ENCODE peak calls at places on chromosome 1, in seven cellular contexts. M is heart left ventricle; T is choroid plexus epithelial cell; I is AG08396; F is small intestine; N is activated CD4-positive, alpha-beta T cell treated with anti-CD3 and anti-CD28 coated beads, Interleukin-2, amount 10 ng/mL, durations not matched to agents 7 days and 5 days; L is NCI-H524. K is an unnamed sample.

GRCh38 chr1:36248250-36248894 is 24.1 kb downstream of the THRAP3 start:
- DNase-seq in M (no peak), T (peak), I (peak), F (peak), N (no peak), L (no peak), K (peak)

GRCh38 chr1:210302501-210302900 is 26.2 kb upstream of the HHAT start:
- DNase-seq in M (no peak), T (no peak), I (no peak), F (no peak), N (no peak), L (no peak), K (no peak)

GRCh38 chr1:111052246-111052645 is 87.6 kb downstream of the DRAM2 start:
- DNase-seq in M (no peak), T (peak), I (no peak), F (no peak), N (no peak), L (no peak), K (no peak)

GRCh38 chr1:198726455-198726854 is 87.6 kb downstream of the PTPRC start:
- DNase-seq in M (no peak), T (peak), I (peak), F (no peak), N (no peak), L (no peak), K (no peak)

GRCh38 chr1:35448344-35448801 is 108.8 kb downstream of the KIAA0319L start:
- DNase-seq in M (no peak), T (peak), I (peak), F (no peak), N (no peak), L (no peak), K (no peak)

GRCh38 chr1:228978486-228979324 is 243.4 kb downstream of the RHOU start:
- DNase-seq in M (peak), T (peak), I (peak), F (no peak), N (no peak), L (no peak), K (peak)

GRCh38 chr1:165467706-165468105 is 22.8 kb upstream of the RXRG start:
- DNase-seq in M (no peak), T (no peak), I (no peak), F (no peak), N (no peak), L (no peak), K (no peak)

GRCh38 chr1:94962745-94963265 is 35.9 kb upstream of the CNN3 start:
- DNase-seq in M (peak), T (peak), I (no peak), F (peak), N (peak), L (no peak), K (peak)

GRCh38 chr1:192805832-192806323 is 3.0 kb upstream of the RGS2 start:
- DNase-seq in M (no peak), T (peak), I (peak), F (peak), N (peak), L (no peak), K (no peak)

GRCh38 chr1:2046225-2046917 is 3.8 kb upstream of the PRKCZ start:
- DNase-seq in M (peak), T (peak), I (no peak), F (peak), N (peak), L (no peak), K (peak)

GRCh38 chr1:152741656-152742055 is 16.2 kb upstream of the KPRP start:
- DNase-seq in M (no peak), T (no peak), I (no peak), F (no peak), N (no peak), L (no peak), K (no peak)

GRCh38 chr1:154869351-154870116 is 547 bp downstream of the KCNN3 start:
- DNase-seq in M (peak), T (peak), I (no peak), F (no peak), N (no peak), L (no peak), K (peak)

GRCh38 chr1:47210666-47211065 is 20.8 kb upstream of the PDZK1IP1 start:
- DNase-seq in M (no peak), T (no peak), I (no peak), F (no peak), N (no peak), L (no peak), K (no peak)

GRCh38 chr1:167182571-167183320 is 37.9 kb upstream of the POU2F1 start:
- DNase-seq in M (no peak), T (no peak), I (no peak), F (no peak), N (no peak), L (no peak), K (no peak)

GRCh38 chr1:221468556-221468955 is 273.3 kb downstream of the DUSP10 start:
- DNase-seq in M (no peak), T (no peak), I (no peak), F (no peak), N (no peak), L (no peak), K (no peak)

GRCh38 chr1:94406446-94406845 is 11.7 kb upstream of the ABCD3 start:
- DNase-seq in M (no peak), T (peak), I (no peak), F (no peak), N (no peak), L (no peak), K (no peak)